ENCODE peak calls at places on chromosomes 16 and 17, in four cellular contexts. J, R, L and G are unnamed samples.

GRCh38 chr17:38456031-38456815 is 28.0 kb downstream of the ARHGAP23 start:
- DNase-seq in J (no peak), R (no peak), L (no peak), G (no peak)

GRCh38 chr16:23072084-23072599 is 77.1 kb downstream of the USP31 start:
- DNase-seq in J (no peak), R (no peak), L (no peak), G (no peak)

GRCh38 chr17:19410875-19411291 is at the start of gene RNF112:
- DNase-seq in J (no peak), R (no peak), L (no peak), G (no peak)

GRCh38 chr17:77437017-77437416 is 296.2 kb downstream of the SEC14L1 start:
- DNase-seq in J (no peak), R (no peak), L (no peak), G (no peak)

GRCh38 chr17:47692137-47692894 is 1.6 kb upstream of the TBKBP1 start:
- DNase-seq in J (no peak), R (no peak), L (no peak), G (no peak)

GRCh38 chr16:56606688-56607618 is 1.4 kb upstream of the MT2A start:
- DNase-seq in J (peak; percentile 97), R (no peak), L (no peak), G (no peak)

GRCh38 chr16:86609115-86609514 is 30.8 kb downstream of the FOXL1 start:
- DNase-seq in J (no peak), R (no peak), L (no peak), G (no peak)

GRCh38 chr17:2564876-2565275 is 28.6 kb upstream of the PAFAH1B1 start:
- DNase-seq in J (peak; percentile 30), R (no peak), L (no peak), G (no peak)

GRCh38 chr16:58198022-58198683 is at the start of gene CSNK2A2:
- DNase-seq in J (peak; percentile 56), R (peak; percentile 95), L (no peak), G (peak; percentile 93)

GRCh38 chr17:63694229-63694973 is 5.5 kb downstream of the LIMD2 start:
- DNase-seq in J (no peak), R (no peak), L (no peak), G (no peak)

GRCh38 chr17:42191209-42191608 is 3.1 kb downstream of the GHDC start:
- DNase-seq in J (no peak), R (no peak), L (no peak), G (no peak)

GRCh38 chr17:42189651-42189965 is 4.4 kb upstream of the HCRT start:
- DNase-seq in J (no peak), R (no peak), L (no peak), G (no peak)

GRCh38 chr17:42187833-42188232 is 2.6 kb upstream of the HCRT start:
- DNase-seq in J (no peak), R (no peak), L (no peak), G (no peak)

GRCh38 chr17:42190491-42191180 is 3.7 kb downstream of the GHDC start:
- DNase-seq in J (no peak), R (no peak), L (no peak), G (no peak)

GRCh38 chr17:42188749-42189650 is 3.7 kb upstream of the HCRT start:
- DNase-seq in J (no peak), R (no peak), L (no peak), G (no peak)
- TF ChIP-seq FOXK2 in J (no peak), R (no peak), L (no peak), G (no peak)

DNA sequence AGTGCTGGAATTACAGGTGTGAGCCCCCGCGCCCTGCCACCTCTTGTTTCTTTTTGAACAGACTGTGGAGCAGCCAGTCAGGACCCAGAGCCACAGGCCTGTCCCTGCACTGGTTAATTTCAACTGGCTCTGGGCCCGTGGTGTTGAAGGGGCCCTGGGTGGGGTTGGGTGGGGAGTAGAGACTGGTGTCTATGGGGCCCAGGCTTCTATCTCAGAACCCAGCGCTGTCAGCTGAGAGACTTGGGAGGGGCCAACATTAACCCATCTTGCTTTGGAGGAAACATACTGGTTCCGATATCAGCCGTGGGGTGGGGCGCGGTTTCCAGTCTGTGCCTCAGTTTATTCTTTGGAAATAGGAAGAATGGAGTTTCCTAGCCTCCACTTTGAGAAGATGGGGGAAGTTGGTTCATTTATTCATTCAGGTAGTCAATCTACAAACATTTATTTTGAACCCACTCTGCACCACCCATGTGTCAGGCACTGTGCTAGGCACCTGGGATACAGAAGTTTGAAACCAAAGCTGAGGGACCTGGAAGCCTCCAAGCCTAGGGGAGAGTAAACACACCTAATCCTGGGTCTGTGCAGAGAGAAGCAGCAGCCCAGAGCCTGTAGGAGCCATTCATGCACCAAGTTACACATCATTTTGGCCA is 15.6 kb upstream of the SLC4A1 start:
- DNase-seq in J (no peak), R (no peak), L (no peak), G (no peak)
- TF ChIP-seq BHLHE40 in J (no peak), R (no peak), L (no peak), G (no peak)

GRCh38 chr17:31293586-31293985 is 3.5 kb downstream of the OMG start:
- DNase-seq in J (no peak), R (no peak), L (no peak), G (no peak)

GRCh38 chr17:31296156-31296555 is 883 bp downstream of the OMG start:
- DNase-seq in J (no peak), R (no peak), L (no peak), G (no peak)

GRCh38 chr17:31295489-31295871 is 1.6 kb downstream of the OMG start:
- DNase-seq in J (no peak), R (no peak), L (no peak), G (no peak)

GRCh38 chr17:31294231-31294630 is 2.8 kb downstream of the OMG start:
- DNase-seq in J (no peak), R (no peak), L (no peak), G (no peak)

GRCh38 chr17:31294839-31295488 is 2.1 kb downstream of the OMG start:
- DNase-seq in J (no peak), R (no peak), L (no peak), G (no peak)
- TF ChIP-seq FOXK2 in J (no peak), R (no peak), L (no peak), G (no peak)

DNA sequence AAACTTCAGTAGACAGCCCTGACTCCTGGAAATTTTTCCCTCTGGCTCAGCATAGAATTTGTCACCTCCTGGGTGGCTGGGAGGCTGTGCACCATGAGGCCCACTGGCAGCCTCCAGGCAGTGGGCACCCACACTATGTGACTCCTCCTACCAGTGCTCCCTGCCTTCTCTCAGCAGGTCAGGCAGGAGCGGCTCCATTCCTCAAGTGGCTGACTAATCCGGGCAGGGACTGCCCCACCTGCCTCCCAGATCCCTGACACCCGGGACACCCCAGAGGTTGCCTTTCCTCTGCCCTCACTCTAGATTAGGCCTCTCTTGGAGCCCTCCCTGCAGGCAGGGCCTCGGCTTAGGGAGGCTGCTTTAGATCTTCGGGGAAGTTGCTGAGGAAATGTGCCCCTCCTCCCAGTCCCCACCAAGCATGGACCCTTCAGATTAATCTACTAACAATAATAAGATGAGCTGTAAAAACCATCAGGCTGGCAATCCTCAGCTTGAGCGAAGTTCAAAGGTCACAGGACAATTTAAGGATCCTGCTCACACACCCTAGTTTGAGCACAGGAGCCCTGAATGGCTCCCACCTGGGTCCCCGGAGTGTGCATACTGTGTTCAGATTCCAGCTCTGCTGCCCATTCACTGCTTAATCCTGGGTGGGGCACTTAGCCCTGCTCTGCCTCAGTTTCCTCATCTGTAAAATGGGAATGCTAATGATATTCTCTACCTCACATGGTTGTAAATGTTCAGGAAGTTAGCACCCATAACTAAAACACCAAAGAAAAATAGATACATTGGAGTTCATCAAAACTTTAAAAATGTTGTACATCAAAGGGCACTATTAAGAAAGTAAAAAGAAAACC is 10.0 kb upstream of the MYCBPAP start:
- DNase-seq in J (no peak), R (no peak), L (no peak), G (no peak)
- TF ChIP-seq BHLHE40 in J (no peak), R (no peak), L (no peak), G (no peak)

GRCh38 chr16:49778202-49778601 is 77.7 kb downstream of the ZNF423 start:
- DNase-seq in J (no peak), R (no peak), L (no peak), G (no peak)
- TF ChIP-seq FOXK2 in J (no peak), R (no peak), L (no peak), G (no peak)

GRCh38 chr16:66093217-66093616 is 273.3 kb upstream of the CDH5 start:
- DNase-seq in J (no peak), R (no peak), L (no peak), G (no peak)
- TF ChIP-seq BHLHE40 in J (no peak), R (no peak), L (no peak), G (no peak)

DNA sequence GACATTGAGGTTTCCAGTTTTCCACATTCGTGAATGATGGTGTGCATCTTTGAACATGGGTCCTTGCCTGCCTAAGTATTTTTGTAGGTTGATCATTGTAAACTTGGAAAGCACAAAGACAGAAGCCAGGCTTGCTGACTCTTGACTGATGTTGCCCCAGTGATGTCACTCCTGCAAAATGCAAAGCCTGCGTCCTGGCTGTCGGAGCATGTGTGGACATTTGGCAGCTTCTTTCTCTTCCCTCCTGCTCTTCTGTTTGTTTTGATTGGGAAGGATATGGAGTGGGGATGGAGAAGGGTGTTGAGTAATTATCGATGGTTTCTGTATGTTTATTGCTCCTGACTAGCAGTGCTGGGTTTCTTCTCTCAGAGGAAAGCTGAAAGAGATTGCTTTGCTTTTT is 3.2 kb downstream of the NDE1 start:
- DNase-seq in J (peak; percentile 58), R (no peak), L (no peak), G (no peak)
- TF ChIP-seq FOXK2 in J (no peak), R (no peak), L (no peak), G (no peak)

DNA sequence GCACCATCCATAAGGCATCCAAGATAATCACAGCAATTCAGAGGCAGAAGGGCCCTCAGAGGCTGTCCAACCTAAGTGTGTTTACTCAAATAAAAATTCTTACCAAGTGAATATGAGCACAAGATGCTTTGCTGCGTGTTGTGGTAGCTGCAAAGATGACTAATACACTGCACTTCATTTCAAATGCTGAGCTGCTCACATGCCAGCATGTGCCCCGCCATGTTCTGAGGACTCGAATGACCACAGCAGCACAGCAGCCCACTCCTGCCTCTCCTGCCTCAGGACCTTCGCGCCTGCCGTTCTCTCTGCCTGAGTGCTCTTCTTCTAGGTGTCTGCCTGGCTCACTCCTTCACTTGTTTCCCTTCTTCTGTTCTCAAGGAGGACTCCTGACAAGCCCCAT is 19.0 kb downstream of the PIK3R5 start:
- DNase-seq in J (no peak), R (no peak), L (no peak), G (no peak)
- TF ChIP-seq BHLHE40 in J (no peak), R (no peak), L (no peak), G (no peak)

GRCh38 chr17:71986886-71987285 is 133.9 kb upstream of the SOX9 start:
- DNase-seq in J (no peak), R (no peak), L (no peak), G (no peak)

GRCh38 chr17:71985111-71986039 is 135.4 kb upstream of the SOX9 start:
- DNase-seq in J (no peak), R (no peak), L (no peak), G (no peak)

GRCh38 chr17:71983828-71984227 is 137.0 kb upstream of the SOX9 start:
- DNase-seq in J (no peak), R (no peak), L (no peak), G (no peak)

GRCh38 chr17:71993363-71993762 is 127.5 kb upstream of the SOX9 start:
- DNase-seq in J (no peak), R (no peak), L (no peak), G (no peak)

DNA sequence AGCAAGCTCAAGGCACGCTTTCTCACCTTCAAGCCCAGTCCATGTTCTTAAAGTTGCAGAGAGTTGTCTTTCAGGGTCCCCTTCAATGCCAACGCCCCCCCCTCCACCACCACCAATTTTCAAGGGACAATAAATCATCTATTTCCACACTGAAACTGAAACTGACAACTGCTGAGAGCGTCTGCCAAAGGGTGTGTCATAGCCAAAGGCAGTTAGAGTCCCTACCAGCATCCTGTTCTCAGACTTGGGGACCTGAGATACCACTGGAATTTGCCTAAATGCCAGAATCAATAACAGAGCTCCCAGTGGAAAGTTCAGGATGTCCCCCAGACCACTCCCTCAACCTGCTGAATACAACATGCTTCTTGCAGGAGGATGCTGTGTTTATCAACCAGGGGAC is 133.2 kb upstream of the SOX9 start:
- DNase-seq in J (no peak), R (no peak), L (no peak), G (no peak)
- TF ChIP-seq FOXK2 in J (no peak), R (no peak), L (no peak), G (no peak)